ENCODE peak calls at places on chromosomes 1 and 21, in nine cellular contexts. H is mammary epithelial cell; L is NCI-H1694 treated with DMSO at 0.1 percent for 48 hours; O is frontal cortex; C is nucleus accumbens; G is stimulated activated effector memory CD8-positive, alpha-beta T cell treated with anti-CD3 and anti-CD28 coated beads, Interleukin-12 subunit alpha, Interleukin-12 subunit beta, amount 100 ng/mL, for 72 hours; R is WTC11; K is fibroblast of gingiva; S is GM13977. U is an unnamed sample.

GRCh38 chr1:204384636-204385354 is 25.1 kb upstream of the PLEKHA6 start:
- DNase-seq in G (no peak), K (peak), R (no peak), S (no peak), C (peak), L (peak), H (peak), O (no peak), U (no peak)

GRCh38 chr1:232335261-232335660 is 294.7 kb downstream of the SIPA1L2 start:
- DNase-seq in G (no peak), S (no peak), H (no peak), K (no peak), C (no peak), O (no peak), L (no peak), R (no peak), U (no peak)

GRCh38 chr1:78171736-78172590 is 126.2 kb downstream of the GIPC2 start:
- DNase-seq in O (no peak), H (peak), K (no peak), C (no peak), G (no peak), R (no peak), L (no peak), S (no peak), U (no peak)

GRCh38 chr1:168234846-168235547 is 9.2 kb downstream of the SFT2D2 start:
- DNase-seq in G (peak), S (peak), R (peak), H (peak), C (no peak), L (peak), K (no peak), O (no peak), U (peak)

GRCh38 chr1:33762099-33762830 is 101.6 kb upstream of the HMGB4 start:
- DNase-seq in K (no peak), H (no peak), R (no peak), O (no peak), S (no peak), G (no peak), C (no peak), L (no peak), U (no peak)

GRCh38 chr1:168664069-168664834 is 64.8 kb downstream of the DPT start:
- DNase-seq in L (no peak), R (no peak), O (no peak), S (no peak), G (no peak), C (no peak), H (no peak), K (no peak), U (no peak)

GRCh38 chr1:182087951-182088350 is 26.4 kb upstream of the ZNF648 start:
- DNase-seq in R (no peak), S (no peak), H (peak), K (no peak), O (no peak), C (no peak), G (no peak), L (no peak), U (no peak)

GRCh38 chr1:96987186-96987703 is 265.7 kb downstream of the PTBP2 start:
- DNase-seq in O (no peak), L (no peak), C (no peak), H (peak), K (no peak), S (no peak), G (no peak), R (no peak), U (no peak)

GRCh38 chr1:4957027-4957426 is 302.6 kb downstream of the AJAP1 start:
- DNase-seq in S (no peak), C (no peak), O (no peak), G (no peak), K (no peak), R (no peak), H (no peak), L (no peak), U (no peak)

GRCh38 chr1:162016616-162017015 is 7.1 kb downstream of the OLFML2B start:
- DNase-seq in S (no peak), R (no peak), L (no peak), G (no peak), H (peak), K (no peak), C (no peak), O (no peak), U (no peak)

GRCh38 chr1:172914517-172915144 is 136.1 kb downstream of the TNFSF18 start:
- DNase-seq in S (no peak), R (no peak), G (no peak), C (no peak), L (no peak), O (no peak), K (peak), H (no peak), U (no peak)

GRCh38 chr21:20647603-20648002 is 350.6 kb upstream of the NCAM2 start:
- DNase-seq in C (no peak), G (no peak), H (no peak), R (no peak), K (peak), S (no peak), L (no peak), O (no peak), U (no peak)

U was measured in B cell.